ENCODE peak calls at places on chromosome X, in four cellular contexts. L is ACHN, D is progenitor cell of endocrine pancreas, S is Calu3. P is an unnamed sample.
A peak's percentile ranks its signal among the peaks of the same experiment; 100 is the strongest.

GRCh38 chrX:108020631-108021030 is 24.2 kb upstream of the VSIG1 start:
- DNase-seq in S (no peak), L (peak; percentile 17), D (no peak), P (no peak)

GRCh38 chrX:130704053-130705038 is 198.7 kb downstream of the ENOX2 start:
- DNase-seq in L (peak; percentile 1), D (no peak), S (no peak), P (no peak)

GRCh38 chrX:373641-374471 is 12.9 kb downstream of the PPP2R3B start:
- DNase-seq in D (peak; percentile 47), S (peak; percentile 18), L (peak; percentile 0), P (no peak)

GRCh38 chrX:12370444-12371089 is 232.3 kb downstream of the FRMPD4 start:
- DNase-seq in S (no peak), L (no peak), D (no peak), P (no peak)

GRCh38 chrX:46376246-46376885 is 168.9 kb downstream of the ZNF674 start:
- DNase-seq in L (peak; percentile 59), S (peak; percentile 55), D (no peak), P (no peak)

GRCh38 chrX:77597511-77597910 is 150.3 kb downstream of the FGF16 start:
- DNase-seq in D (no peak), S (no peak), L (no peak), P (no peak)

GRCh38 chrX:38732866-38733265 is 68.4 kb upstream of the MID1IP1 start:
- DNase-seq in S (no peak), L (no peak), D (no peak), P (no peak)

GRCh38 chrX:43949669-43950068 is 23.5 kb downstream of the NDP start:
- DNase-seq in L (no peak), D (peak; percentile 16), S (peak; percentile 40), P (peak; percentile 37)

GRCh38 chrX:37679888-37680287 is 5.7 kb upstream of the XK start:
- DNase-seq in D (no peak), S (no peak), L (no peak), P (no peak)

GRCh38 chrX:1767026-1767425 is 152.2 kb downstream of the ASMT start:
- DNase-seq in L (no peak), S (no peak), D (no peak), P (no peak)

GRCh38 chrX:135512508-135513139 is 7.8 kb upstream of the INTS6L start:
- DNase-seq in D (no peak), L (no peak), S (no peak), P (no peak)

GRCh38 chrX:84162401-84162800 is 25.6 kb downstream of the RPS6KA6 start:
- DNase-seq in D (no peak), L (no peak), S (no peak), P (no peak)

GRCh38 chrX:151239748-151240147 is 63.4 kb downstream of the GPR50 start:
- DNase-seq in L (no peak), D (no peak), S (no peak), P (no peak)

GRCh38 chrX:49934148-49934547 is 11.8 kb downstream of the CLCN5 start:
- DNase-seq in L (no peak), S (no peak), D (no peak), P (no peak)

GRCh38 chrX:115413246-115413878 is 123.8 kb downstream of the LUZP4 start:
- DNase-seq in L (no peak), D (no peak), S (no peak), P (no peak)

GRCh38 chrX:120719622-120720021 is 89.8 kb upstream of the C1GALT1C1 start:
- DNase-seq in L (no peak), D (no peak), S (no peak), P (no peak)

GRCh38 chrX:136310411-136310810 is 9.6 kb downstream of the ADGRG4 start:
- DNase-seq in L (no peak), D (no peak), S (no peak), P (no peak)

GRCh38 chrX:1026263-1027015 is 186.0 kb downstream of the CRLF2 start:
- DNase-seq in S (no peak), L (no peak), D (no peak), P (no peak)

GRCh38 chrX:20362268-20363002 is 95.7 kb upstream of the RPS6KA3 start:
- DNase-seq in D (no peak), S (peak; percentile 61), L (peak; percentile 32), P (no peak)

GRCh38 chrX:25012793-25013592 is 2.8 kb downstream of the ARX start:
- DNase-seq in D (no peak), S (no peak), L (no peak), P (peak; percentile 58)

GRCh38 chrX:108348525-108348924 is 89.7 kb downstream of the COL4A6 start:
- DNase-seq in S (no peak), L (no peak), D (no peak), P (no peak)